ENCODE peak calls at places on chromosomes 4 and X, in six cellular contexts. F is ecto neural progenitor cell, W is OCI-LY7, N is mesenteric fat pad, E is NCI-H1105 treated with DMSO at 0.1 percent for 48 hours, O is AML-193. S is an unnamed sample.

GRCh38 chrX:44382871-44383270 is 39.4 kb upstream of the EFHC2 start:
- DNase-seq in N (no peak), F (no peak), W (no peak), E (no peak), O (no peak), S (no peak)

GRCh38 chr4:133316874-133317273 is 167.8 kb downstream of the PCDH10 start:
- DNase-seq in W (no peak), O (no peak), F (no peak), E (no peak), N (no peak), S (no peak)

GRCh38 chr4:13892739-13893105 is 265.2 kb upstream of the BOD1L1 start:
- DNase-seq in W (no peak), F (no peak), E (no peak), N (no peak), O (no peak), S (no peak)

GRCh38 chr4:80007745-80008149 is 65.3 kb downstream of the ANTXR2 start:
- DNase-seq in O (no peak), N (no peak), E (no peak), F (no peak), W (no peak), S (no peak)

GRCh38 chrX:132292753-132293152 is 73.5 kb upstream of the RAP2C start:
- DNase-seq in O (no peak), F (no peak), E (no peak), W (peak), N (no peak), S (no peak)

GRCh38 chr4:52594961-52595360 is 64.1 kb downstream of the USP46 start:
- DNase-seq in E (no peak), F (no peak), O (no peak), W (no peak), N (no peak), S (no peak)

GRCh38 chrX:129755779-129756650 is 17.2 kb downstream of the XPNPEP2 start:
- DNase-seq in N (no peak), O (no peak), E (no peak), W (peak), F (no peak), S (no peak)

GRCh38 chr4:155241664-155242063 is 33.2 kb downstream of the NPY2R start:
- DNase-seq in N (no peak), W (no peak), E (no peak), O (no peak), F (no peak), S (no peak)

GRCh38 chr4:36786519-36786918 is 458.0 kb upstream of the NWD2 start:
- DNase-seq in E (no peak), W (no peak), N (no peak), F (no peak), O (no peak), S (no peak)

GRCh38 chr4:122814426-122814825 is 12.2 kb upstream of the FGF2 start:
- DNase-seq in E (no peak), O (no peak), N (no peak), W (no peak), F (no peak), S (no peak)

GRCh38 chr4:62407534-62407933 is 1207.4 kb downstream of the ADGRL3 start:
- DNase-seq in N (no peak), O (no peak), E (no peak), W (no peak), F (no peak), S (no peak)

GRCh38 chrX:33725556-33726232 is 406.4 kb downstream of the FAM47A start:
- DNase-seq in E (no peak), F (peak), N (no peak), O (no peak), W (no peak), S (no peak)

GRCh38 chrX:111823068-111823467 is 52.9 kb upstream of the TRPC5OS start:
- DNase-seq in N (no peak), O (no peak), F (peak), E (no peak), W (no peak), S (no peak)

S was measured in chondrocyte.